ENCODE peak calls at places on chromosomes 11 and 22, in ten cellular contexts. E, H, B, U, T, X, L, S, K and D are unnamed samples.

GRCh38 chr11:89477175-89477574 is 14.0 kb downstream of the NOX4 start:
- DNase-seq in L (no peak), B (no peak), X (no peak), U (peak), E (no peak), S (no peak), H (no peak), T (no peak), K (no peak), D (no peak)

GRCh38 chr22:42947211-42947990 is 67.5 kb downstream of the PACSIN2 start:
- DNase-seq in H (peak), L (no peak), E (peak), X (no peak), B (no peak), K (peak), S (no peak), U (peak), T (no peak), D (peak)

GRCh38 chr11:114134870-114135269 is 75.4 kb downstream of the ZBTB16 start:
- DNase-seq in H (no peak), S (no peak), L (peak), U (no peak), K (no peak), X (peak), T (no peak), B (no peak), E (no peak), D (peak)

GRCh38 chr11:23509821-23510220 is 649.5 kb upstream of the CCDC179 start:
- DNase-seq in B (no peak), H (no peak), K (no peak), L (no peak), E (no peak), X (no peak), T (no peak), U (no peak), S (no peak), D (no peak)

GRCh38 chr11:72072348-72072747 is 8.0 kb downstream of the NUMA1 start:
- DNase-seq in X (peak), L (peak), S (no peak), K (peak), U (peak), B (no peak), E (no peak), T (no peak), H (no peak), D (peak)

GRCh38 chr11:71129624-71130023 is 122.8 kb downstream of the SHANK2 start:
- DNase-seq in E (no peak), B (no peak), K (no peak), S (no peak), X (peak), H (peak), L (no peak), U (peak), T (no peak), D (no peak)

GRCh38 chr11:36343436-36343835 is 47.3 kb downstream of the PRR5L start:
- DNase-seq in L (no peak), K (no peak), S (no peak), T (no peak), H (no peak), U (no peak), X (no peak), E (no peak), B (peak), D (no peak)

GRCh38 chr11:15073361-15074205 is at the start of gene CALCB:
- DNase-seq in S (no peak), H (peak), X (peak), T (no peak), B (no peak), U (peak), K (no peak), E (no peak), L (peak), D (no peak)

GRCh38 chr22:42680648-42681047 is 31.5 kb upstream of the CYB5R3 start:
- DNase-seq in E (no peak), U (no peak), X (peak), B (no peak), K (peak), H (no peak), L (peak), S (no peak), T (no peak), D (peak)

GRCh38 chr11:100682247-100682969 is 4.7 kb upstream of the ARHGAP42 start:
- DNase-seq in U (no peak), K (no peak), B (no peak), X (peak), T (no peak), E (no peak), H (no peak), L (peak), S (no peak), D (peak)

GRCh38 chr11:71995726-71996291 is 2.9 kb upstream of the IL18BP start:
- DNase-seq in H (no peak), U (no peak), K (no peak), T (no peak), B (no peak), E (no peak), S (no peak), L (no peak), X (no peak), D (no peak)

GRCh38 chr11:118436639-118437045 is 350 bp downstream of the KMT2A start:
- DNase-seq in U (peak), B (no peak), S (no peak), E (no peak), X (peak), T (no peak), L (no peak), K (no peak), H (peak), D (peak)

GRCh38 chr11:94732617-94733292 is 35.4 kb upstream of the AMOTL1 start:
- DNase-seq in K (peak), H (peak), L (peak), X (peak), E (peak), U (peak), S (no peak), T (no peak), B (peak), D (peak)

GRCh38 chr22:19419464-19420178 is 11.9 kb downstream of the HIRA start:
- DNase-seq in E (no peak), X (no peak), H (no peak), T (no peak), K (peak), S (no peak), L (no peak), U (no peak), B (no peak), D (peak)

GRCh38 chr11:61095022-61095421 is 7.3 kb upstream of the CD5 start:
- DNase-seq in U (no peak), B (no peak), H (no peak), K (no peak), S (no peak), X (no peak), L (no peak), E (no peak), T (no peak), D (no peak)

GRCh38 chr22:22014285-22014659 is 31.7 kb upstream of the TOP3B start:
- DNase-seq in H (no peak), T (no peak), E (no peak), L (no peak), U (no peak), S (peak), B (no peak), K (no peak), X (no peak), D (no peak)

GRCh38 chr11:88384004-88384677 is 46.6 kb upstream of the CTSC start:
- DNase-seq in E (no peak), K (no peak), S (no peak), L (peak), H (no peak), U (no peak), B (no peak), T (no peak), X (peak), D (peak)

DNA sequence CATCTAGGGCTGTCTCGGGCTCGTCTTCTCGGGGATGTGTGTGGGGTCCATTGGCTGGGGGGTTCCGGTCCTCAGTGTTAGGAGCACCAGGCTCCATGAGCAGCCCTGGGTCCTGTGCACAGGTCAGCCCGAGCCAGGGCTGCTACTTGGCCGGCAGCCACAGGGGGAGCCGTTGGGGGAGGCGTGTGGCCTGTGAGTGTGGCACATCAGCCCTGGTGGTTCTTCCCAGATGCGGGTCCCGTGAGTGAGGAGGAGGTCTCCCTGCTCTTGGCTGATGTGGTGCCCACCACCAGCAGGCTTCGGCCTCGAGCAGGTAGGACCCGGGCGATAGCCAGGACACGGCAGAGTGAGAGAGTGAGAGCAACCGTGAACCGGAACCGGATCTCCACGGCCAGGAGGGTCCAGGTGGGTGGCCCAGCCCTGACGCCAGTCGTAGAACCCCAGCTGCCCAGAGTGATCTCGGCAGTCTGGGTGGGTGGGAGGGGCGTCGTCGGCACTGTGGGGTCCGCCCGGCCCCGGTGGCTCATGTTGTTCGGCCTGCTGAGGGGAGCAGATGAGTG is 18.5 kb downstream of the IRF7 start:
- DNase-seq in U (no peak), B (no peak), K (no peak), X (no peak), S (no peak), H (no peak), L (no peak), E (no peak), T (no peak), D (no peak)
- TF ChIP-seq CTCF in U (no peak), B (no peak), K (no peak), X (no peak), S (no peak), H (no peak), L (no peak), E (no peak), T (no peak), D (peak)

GRCh38 chr11:110711448-110711775 is 825 bp downstream of the ARHGAP20 start:
- DNase-seq in T (no peak), H (no peak), K (peak), X (no peak), S (no peak), L (no peak), B (no peak), E (no peak), U (no peak), D (no peak)
- H3K4me3 ChIP-seq in T (peak), H (peak), K (peak), X (peak), S (peak), L (peak), B (peak), E (peak), U (peak), D (peak)

GRCh38 chr22:37669586-37669985 is 5.8 kb upstream of the LGALS1 start:
- DNase-seq in L (no peak), U (no peak), X (peak), T (no peak), K (no peak), H (no peak), S (no peak), E (no peak), B (no peak), D (no peak)
- TF ChIP-seq CTCF in L (no peak), U (no peak), X (no peak), T (no peak), K (no peak), H (no peak), S (no peak), E (no peak), B (no peak), D (no peak)

DNA sequence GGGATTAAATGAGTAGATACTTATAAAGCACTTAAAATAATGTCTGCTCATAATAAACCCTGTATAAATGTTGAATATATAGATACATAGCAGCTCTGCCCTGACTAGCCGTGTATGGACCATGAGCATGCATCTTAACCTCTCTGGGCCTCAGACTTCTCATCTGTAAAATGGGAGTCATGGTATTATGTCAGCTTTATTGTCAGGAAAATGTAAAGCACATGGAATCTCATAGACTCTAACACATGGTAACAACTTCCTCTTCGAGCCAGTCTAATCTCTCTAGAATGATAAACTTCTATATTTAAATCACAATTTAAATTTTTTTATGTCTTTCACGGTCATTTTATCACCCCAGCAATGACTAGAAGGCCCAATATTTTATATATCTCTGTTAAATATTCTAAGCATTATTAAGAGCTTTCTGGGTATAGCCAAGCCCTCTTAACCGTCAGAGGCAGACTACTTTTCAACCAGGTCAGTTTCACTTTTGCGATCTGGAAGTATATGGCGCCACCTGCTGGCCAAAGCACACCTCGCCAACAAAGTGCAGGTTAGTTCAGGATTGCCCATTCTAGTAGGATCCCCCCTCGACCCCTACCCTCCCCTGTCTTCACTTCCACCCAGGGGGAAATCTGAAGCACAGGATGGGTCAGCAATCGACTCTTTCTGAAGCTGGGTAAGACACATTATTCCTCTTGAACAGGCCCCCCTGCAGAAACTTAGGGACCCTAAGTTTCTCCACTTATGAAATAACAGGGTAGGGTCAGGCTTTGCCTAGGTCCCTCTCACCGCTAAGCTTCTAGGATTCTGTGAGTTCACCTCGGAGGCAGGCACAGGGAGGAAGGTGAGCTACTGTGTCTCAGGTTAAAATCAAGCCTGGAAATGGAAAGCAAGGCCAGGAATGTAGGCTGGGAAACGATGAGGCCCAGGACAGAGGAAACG is 36.0 kb downstream of the KCNJ1 start:
- DNase-seq in H (peak), X (peak), K (peak), B (no peak), T (peak), L (peak), E (peak), U (peak), S (peak), D (peak)
- H3K4me3 ChIP-seq in H (no peak), X (no peak), K (peak), B (no peak), T (no peak), L (no peak), E (peak), U (no peak), S (no peak), D (no peak)

DNA sequence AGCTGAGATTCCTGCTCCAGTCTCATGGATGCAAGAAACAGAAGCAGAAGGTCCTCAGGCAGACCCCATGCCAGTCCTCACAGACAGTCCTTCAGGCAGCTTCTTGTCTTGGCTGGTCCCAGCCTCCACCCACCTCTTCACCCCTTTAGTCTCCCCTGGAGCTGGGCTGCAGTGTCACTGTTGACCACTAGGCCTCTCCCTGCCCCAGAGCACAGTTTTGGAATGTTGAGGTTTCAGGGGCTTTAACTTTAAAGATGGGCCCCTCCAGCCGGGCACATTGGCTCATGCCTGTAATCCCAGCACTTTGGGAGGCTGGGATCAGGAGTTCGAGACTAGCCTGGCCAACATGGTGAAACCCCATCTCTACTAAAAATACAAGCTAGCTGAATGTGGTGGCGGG is 39.5 kb upstream of the GCAT start:
- DNase-seq in T (no peak), E (no peak), K (no peak), X (no peak), S (no peak), U (no peak), B (no peak), L (no peak), H (no peak), D (no peak)
- TF ChIP-seq CTCF in T (no peak), E (peak), K (peak), X (peak), S (no peak), U (peak), B (peak), L (peak), H (no peak), D (peak)

DNA sequence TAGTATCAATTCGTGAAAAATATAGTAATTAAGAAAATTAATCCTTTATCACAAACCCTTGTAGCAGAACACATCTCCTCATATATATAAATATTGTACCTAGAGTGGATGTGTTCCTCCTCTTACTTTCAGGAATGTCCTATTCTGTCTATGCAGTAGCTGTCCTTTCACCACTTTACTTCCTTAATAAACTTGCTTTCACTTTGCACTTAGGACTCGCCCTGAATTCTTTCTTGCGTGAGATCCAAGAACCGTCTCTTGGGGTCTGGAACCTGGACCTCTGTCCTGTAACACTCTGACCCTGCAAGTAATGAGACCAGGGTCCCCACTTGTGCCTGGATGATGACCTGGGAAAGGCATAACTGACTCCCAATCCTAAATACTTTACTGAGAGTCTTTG is 69.5 kb downstream of the FAM168A start:
- DNase-seq in S (no peak), E (no peak), K (no peak), T (no peak), L (peak), B (no peak), H (no peak), U (no peak), X (no peak), D (peak)
- H3K4me3 ChIP-seq in S (peak), E (peak), K (peak), T (no peak), L (peak), B (peak), H (peak), U (no peak), X (no peak), D (peak)

DNA sequence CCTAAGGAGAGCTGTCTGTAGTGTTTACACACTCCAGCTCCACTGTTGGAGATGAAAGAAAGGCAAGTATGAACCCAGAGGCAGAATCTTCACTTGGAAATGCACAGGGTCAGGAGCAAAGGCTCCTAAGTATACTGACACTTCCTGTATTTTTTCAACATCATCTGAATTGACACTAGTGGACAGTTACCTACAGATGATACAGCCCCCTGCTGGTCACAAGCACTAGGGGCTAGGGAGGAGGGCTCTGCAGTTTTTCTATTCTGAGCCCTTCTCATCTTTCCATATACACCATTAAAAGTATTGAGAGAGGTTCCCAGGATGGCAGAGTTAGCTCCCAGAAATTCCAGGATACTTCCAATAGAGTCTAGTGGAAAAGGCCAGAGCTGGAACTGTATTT is 290.3 kb upstream of the API5 start:
- DNase-seq in K (no peak), H (no peak), L (no peak), S (no peak), E (no peak), B (no peak), X (no peak), U (peak), T (no peak), D (no peak)
- TF ChIP-seq CTCF in K (no peak), H (no peak), L (no peak), S (no peak), E (peak), B (no peak), X (no peak), U (peak), T (no peak), D (no peak)

GRCh38 chr11:131370090-131370751 is at the start of gene NTM:
- DNase-seq in X (peak), S (no peak), L (peak), U (peak), K (peak), E (peak), T (peak), H (no peak), B (no peak), D (peak)
- H3K4me3 ChIP-seq in X (no peak), S (peak), L (no peak), U (peak), K (peak), E (peak), T (no peak), H (peak), B (peak), D (no peak)